ENCODE peak calls at places on chromosomes 3 and 15, in five cellular contexts. One of them, this sample, is unnamed.
A peak's percentile ranks its signal among the peaks of the same experiment; 100 is the strongest.

GRCh38 chr3:72319202-72320095 is 528.8 kb downstream of the SHQ1 start:
- DNase-seq in HepG2: no peak
- DNase-seq in HCT116: no peak
- DNase-seq in K562: peak; percentile 48
- DNase-seq in GM12878: no peak
- DNase-seq in this sample: no peak

GRCh38 chr3:23685484-23686258 is 120.1 kb upstream of the UBE2E1 start:
- DNase-seq in HepG2: peak; percentile 72
- DNase-seq in HCT116: peak; percentile 99
- DNase-seq in K562: peak; percentile 53
- DNase-seq in GM12878: no peak
- DNase-seq in this sample: peak; percentile 65

GRCh38 chr3:121562148-121562547 is 5.6 kb upstream of the ARGFX start:
- DNase-seq in HepG2: no peak
- DNase-seq in HCT116: no peak
- DNase-seq in K562: no peak
- DNase-seq in GM12878: no peak
- DNase-seq in this sample: no peak

GRCh38 chr3:177603137-177603603 is 405.9 kb upstream of the TBL1XR1 start:
- DNase-seq in HepG2: no peak
- DNase-seq in HCT116: no peak
- DNase-seq in K562: no peak
- DNase-seq in GM12878: no peak
- DNase-seq in this sample: no peak

GRCh38 chr3:135895106-135895733 is 70.3 kb upstream of the PPP2R3A start:
- DNase-seq in HepG2: peak; percentile 49
- DNase-seq in HCT116: peak; percentile 72
- DNase-seq in K562: peak; percentile 44
- DNase-seq in GM12878: peak; percentile 5
- DNase-seq in this sample: peak; percentile 57

GRCh38 chr15:51318382-51319150 is 19.8 kb downstream of the CYP19A1 start:
- DNase-seq in HepG2: peak; percentile 91
- DNase-seq in HCT116: no peak
- DNase-seq in K562: no peak
- DNase-seq in GM12878: no peak
- DNase-seq in this sample: no peak

GRCh38 chr15:78018968-78019644 is 58.4 kb downstream of the TBC1D2B start:
- DNase-seq in HepG2: no peak
- DNase-seq in HCT116: no peak
- DNase-seq in K562: no peak
- DNase-seq in GM12878: no peak
- DNase-seq in this sample: no peak

GRCh38 chr3:142888484-142889262 is at the start of gene PCOLCE2:
- DNase-seq in HepG2: no peak
- DNase-seq in HCT116: peak; percentile 27
- DNase-seq in K562: peak; percentile 39
- DNase-seq in GM12878: no peak
- DNase-seq in this sample: peak; percentile 73

GRCh38 chr3:8665407-8665896 is 20.9 kb upstream of the SSUH2 start:
- DNase-seq in HepG2: peak; percentile 56
- DNase-seq in HCT116: no peak
- DNase-seq in K562: no peak
- DNase-seq in GM12878: peak; percentile 67
- DNase-seq in this sample: no peak

GRCh38 chr15:54619180-54619579 is 577.6 kb downstream of the RSL24D1 start:
- DNase-seq in HepG2: peak; percentile 5
- DNase-seq in HCT116: no peak
- DNase-seq in K562: no peak
- DNase-seq in GM12878: no peak
- DNase-seq in this sample: no peak

GRCh38 chr3:42839616-42840015 is 30.4 kb downstream of the ACKR2 start:
- DNase-seq in HepG2: peak; percentile 73
- DNase-seq in HCT116: peak; percentile 63
- DNase-seq in K562: peak; percentile 73
- DNase-seq in GM12878: peak; percentile 45
- DNase-seq in this sample: peak; percentile 66

GRCh38 chr3:13874891-13875290 is 5.0 kb downstream of the WNT7A start:
- DNase-seq in HepG2: no peak
- DNase-seq in HCT116: no peak
- DNase-seq in K562: no peak
- DNase-seq in GM12878: no peak
- DNase-seq in this sample: no peak

GRCh38 chr15:85414037-85414436 is 33.6 kb downstream of the AKAP13 start:
- DNase-seq in HepG2: no peak
- DNase-seq in HCT116: no peak
- DNase-seq in K562: no peak
- DNase-seq in GM12878: no peak
- DNase-seq in this sample: no peak

GRCh38 chr15:78209646-78210348 is 24.6 kb downstream of the ACSBG1 start:
- DNase-seq in HepG2: no peak
- DNase-seq in HCT116: no peak
- DNase-seq in K562: no peak
- DNase-seq in GM12878: no peak
- DNase-seq in this sample: no peak

GRCh38 chr3:125470671-125471070 is 49.3 kb downstream of the SNX4 start:
- DNase-seq in HepG2: no peak
- DNase-seq in HCT116: no peak
- DNase-seq in K562: no peak
- DNase-seq in GM12878: no peak
- DNase-seq in this sample: no peak

GRCh38 chr15:68620721-68621528 is 42.1 kb downstream of the CORO2B start:
- DNase-seq in HepG2: no peak
- DNase-seq in HCT116: no peak
- DNase-seq in K562: no peak
- DNase-seq in GM12878: no peak
- DNase-seq in this sample: no peak

GRCh38 chr15:74788716-74789151 is 6.9 kb downstream of the CSK start:
- DNase-seq in HepG2: no peak
- DNase-seq in HCT116: no peak
- DNase-seq in K562: no peak
- DNase-seq in GM12878: peak; percentile 92
- DNase-seq in this sample: no peak

GRCh38 chr3:9769426-9770275 is at the start of gene CAMK1:
- DNase-seq in HepG2: peak; percentile 45
- DNase-seq in HCT116: no peak
- DNase-seq in K562: peak; percentile 72
- DNase-seq in GM12878: no peak
- DNase-seq in this sample: peak; percentile 92

GRCh38 chr3:99760602-99761001 is 57.1 kb upstream of the CMSS1 start:
- DNase-seq in HepG2: no peak
- DNase-seq in HCT116: no peak
- DNase-seq in K562: no peak
- DNase-seq in GM12878: no peak
- DNase-seq in this sample: no peak

GRCh38 chr3:126782554-126782953 is 78.5 kb downstream of the CHCHD6 start:
- DNase-seq in HepG2: no peak
- DNase-seq in HCT116: peak; percentile 78
- DNase-seq in K562: no peak
- DNase-seq in GM12878: no peak
- DNase-seq in this sample: no peak

GRCh38 chr3:9037113-9037715 is 73.9 kb upstream of the RAD18 start:
- DNase-seq in HepG2: no peak
- DNase-seq in HCT116: no peak
- DNase-seq in K562: no peak
- DNase-seq in GM12878: no peak
- DNase-seq in this sample: peak; percentile 51

GRCh38 chr3:53080612-53081205 is 34.8 kb upstream of the SFMBT1 start:
- DNase-seq in HepG2: no peak
- DNase-seq in HCT116: no peak
- DNase-seq in K562: no peak
- DNase-seq in GM12878: no peak
- DNase-seq in this sample: no peak

GRCh38 chr15:81268881-81269601 is 54.9 kb downstream of the STARD5 start:
- DNase-seq in HepG2: no peak
- DNase-seq in HCT116: no peak
- DNase-seq in K562: no peak
- DNase-seq in GM12878: no peak
- DNase-seq in this sample: no peak

GRCh38 chr3:114221165-114221880 is 16.1 kb downstream of the ZNF80 start:
- DNase-seq in HepG2: no peak
- DNase-seq in HCT116: no peak
- DNase-seq in K562: no peak
- DNase-seq in GM12878: no peak
- DNase-seq in this sample: no peak

GRCh38 chr15:100020181-100020580 is 286.9 kb upstream of the LYSMD4 start:
- DNase-seq in HepG2: no peak
- DNase-seq in HCT116: no peak
- DNase-seq in K562: no peak
- DNase-seq in GM12878: no peak
- DNase-seq in this sample: no peak

GRCh38 chr3:11006986-11007385 is 14.4 kb downstream of the SLC6A1 start:
- DNase-seq in HepG2: no peak
- DNase-seq in HCT116: no peak
- DNase-seq in K562: no peak
- DNase-seq in GM12878: no peak
- DNase-seq in this sample: no peak

GRCh38 chr15:64354683-64355558 is 1.1 kb downstream of the CSNK1G1 start:
- DNase-seq in HepG2: no peak
- DNase-seq in HCT116: no peak
- DNase-seq in K562: no peak
- DNase-seq in GM12878: no peak
- DNase-seq in this sample: no peak

GRCh38 chr15:91311986-91312385 is 211.9 kb downstream of the SV2B start:
- DNase-seq in HepG2: no peak
- DNase-seq in HCT116: no peak
- DNase-seq in K562: no peak
- DNase-seq in GM12878: no peak
- DNase-seq in this sample: no peak

GRCh38 chr15:101435761-101436160 is 53.7 kb downstream of the PCSK6 start:
- DNase-seq in HepG2: no peak
- DNase-seq in HCT116: no peak
- DNase-seq in K562: no peak
- DNase-seq in GM12878: no peak
- DNase-seq in this sample: no peak

GRCh38 chr3:151901282-151901945 is 28.0 kb downstream of the SUCNR1 start:
- DNase-seq in HepG2: no peak
- DNase-seq in HCT116: no peak
- DNase-seq in K562: no peak
- DNase-seq in GM12878: no peak
- DNase-seq in this sample: no peak

GRCh38 chr3:194474675-194475074 is 12.1 kb downstream of the ATP13A3 start:
- DNase-seq in HepG2: no peak
- DNase-seq in HCT116: no peak
- DNase-seq in K562: no peak
- DNase-seq in GM12878: no peak
- DNase-seq in this sample: no peak

GRCh38 chr15:32790352-32790999 is 72.7 kb downstream of the GREM1 start:
- DNase-seq in HepG2: peak; percentile 24
- DNase-seq in HCT116: no peak
- DNase-seq in K562: no peak
- DNase-seq in GM12878: no peak
- DNase-seq in this sample: no peak

DNA sequence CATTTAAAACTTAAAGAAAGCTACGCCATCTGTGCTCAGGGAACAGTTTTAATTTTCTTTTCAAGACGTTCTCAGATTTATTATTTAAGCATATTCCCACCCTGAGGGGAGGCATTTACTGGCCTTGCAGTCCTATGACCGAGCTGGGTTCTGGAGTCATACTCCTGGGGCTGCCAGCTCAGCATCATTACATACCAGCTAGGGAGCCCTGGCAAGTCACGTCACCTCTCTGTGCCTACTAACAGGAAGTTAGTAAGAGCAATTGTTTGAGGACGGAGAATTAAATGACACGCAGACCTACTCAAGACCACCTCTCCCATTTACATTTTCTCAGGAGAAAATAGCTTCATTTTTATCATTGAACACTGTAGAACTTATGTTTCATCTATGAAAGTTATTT is 5.8 kb downstream of the CDCP1 start:
- DNase-seq in HepG2: no peak
- DNase-seq in HCT116: no peak
- DNase-seq in K562: no peak
- DNase-seq in GM12878: no peak
- DNase-seq in this sample: no peak
- TF ChIP-seq ZBTB33 in HepG2: no peak
- TF ChIP-seq ZBTB33 in HCT116: no peak
- TF ChIP-seq ZBTB33 in K562: no peak
- TF ChIP-seq ZBTB33 in GM12878: no peak
- TF ChIP-seq ZBTB33 in this sample: no peak

GRCh38 chr3:36894924-36895323 is 49.9 kb downstream of the TRANK1 start:
- DNase-seq in HepG2: no peak
- DNase-seq in HCT116: no peak
- DNase-seq in K562: no peak
- DNase-seq in GM12878: peak; percentile 26
- DNase-seq in this sample: no peak

GRCh38 chr3:36893137-36893557 is 51.7 kb downstream of the TRANK1 start:
- DNase-seq in HepG2: no peak
- DNase-seq in HCT116: no peak
- DNase-seq in K562: no peak
- DNase-seq in GM12878: no peak
- DNase-seq in this sample: no peak

GRCh38 chr3:36890261-36890660 is 54.6 kb downstream of the TRANK1 start:
- DNase-seq in HepG2: no peak
- DNase-seq in HCT116: no peak
- DNase-seq in K562: no peak
- DNase-seq in GM12878: no peak
- DNase-seq in this sample: no peak

GRCh38 chr3:36892457-36893136 is 52.3 kb downstream of the TRANK1 start:
- DNase-seq in HepG2: no peak
- DNase-seq in HCT116: no peak
- DNase-seq in K562: no peak
- DNase-seq in GM12878: no peak
- DNase-seq in this sample: no peak

GRCh38 chr3:36891651-36892268 is 53.1 kb downstream of the TRANK1 start:
- DNase-seq in HepG2: no peak
- DNase-seq in HCT116: no peak
- DNase-seq in K562: no peak
- DNase-seq in GM12878: peak; percentile 70
- DNase-seq in this sample: no peak
- TF ChIP-seq POLR2AphosphoS5 in HepG2: no peak
- TF ChIP-seq POLR2AphosphoS5 in HCT116: no peak
- TF ChIP-seq POLR2AphosphoS5 in K562: no peak
- TF ChIP-seq POLR2AphosphoS5 in GM12878: no peak
- TF ChIP-seq POLR2AphosphoS5 in this sample: no peak

DNA sequence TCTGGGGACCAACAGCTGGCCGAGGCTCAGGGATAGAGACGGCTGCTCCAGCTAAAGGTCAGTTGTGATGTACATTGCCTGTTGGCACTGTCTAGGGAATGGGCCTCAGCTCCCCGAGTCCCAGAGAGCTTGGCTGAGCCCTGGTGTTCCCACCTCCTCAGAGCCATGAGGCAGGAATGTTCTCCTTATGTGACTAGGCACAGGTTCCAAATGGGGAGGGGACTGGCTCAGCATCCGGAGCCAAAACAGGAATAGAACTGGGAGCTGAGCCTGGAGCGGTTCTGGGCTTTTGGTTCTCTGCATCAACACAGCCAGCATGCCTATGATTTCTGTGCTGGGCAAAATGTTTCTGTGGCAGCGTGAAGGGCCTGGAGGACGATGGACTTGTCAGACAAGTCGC is at the start of gene FAM131A:
- DNase-seq in HepG2: no peak
- DNase-seq in HCT116: no peak
- DNase-seq in K562: no peak
- DNase-seq in GM12878: no peak
- DNase-seq in this sample: no peak
- TF ChIP-seq ZBTB33 in HepG2: no peak
- TF ChIP-seq ZBTB33 in HCT116: no peak
- TF ChIP-seq ZBTB33 in K562: no peak
- TF ChIP-seq ZBTB33 in GM12878: no peak
- TF ChIP-seq ZBTB33 in this sample: no peak

GRCh38 chr3:4714045-4714444 is 220.9 kb downstream of the ITPR1 start:
- DNase-seq in HepG2: no peak
- DNase-seq in HCT116: no peak
- DNase-seq in K562: no peak
- DNase-seq in GM12878: no peak
- DNase-seq in this sample: no peak
- TF ChIP-seq POLR2AphosphoS5 in HepG2: no peak
- TF ChIP-seq POLR2AphosphoS5 in HCT116: no peak
- TF ChIP-seq POLR2AphosphoS5 in K562: no peak
- TF ChIP-seq POLR2AphosphoS5 in GM12878: no peak
- TF ChIP-seq POLR2AphosphoS5 in this sample: no peak